ENCODE peak calls at places on chromosomes 13 and 19, in eight cellular contexts. W, J, R, C, Q, O, X and H are unnamed samples.

GRCh38 chr13:36543671-36544070 is 111.4 kb downstream of the CCNA1 start:
- DNase-seq in X (no peak), O (no peak), R (peak; percentile 68), Q (no peak), J (no peak), C (no peak), W (no peak), H (no peak)

GRCh38 chr19:634975-635652 is 1.8 kb upstream of the POLRMT start:
- DNase-seq in O (no peak), J (no peak), R (no peak), W (no peak), Q (no peak), X (no peak), C (no peak), H (no peak)

GRCh38 chr13:31638577-31638976 is 100.7 kb upstream of the RXFP2 start:
- DNase-seq in Q (no peak), W (no peak), J (peak; percentile 55), X (no peak), R (no peak), O (no peak), C (no peak), H (no peak)

GRCh38 chr19:5547881-5548280 is 19.9 kb downstream of the TINCR start:
- DNase-seq in J (peak; percentile 63), X (no peak), O (no peak), Q (no peak), R (peak; percentile 81), C (peak; percentile 63), W (no peak), H (no peak)

GRCh38 chr13:42275098-42275471 is 3.1 kb downstream of the AKAP11 start:
- DNase-seq in X (no peak), Q (no peak), O (no peak), R (no peak), J (peak; percentile 4), C (no peak), W (no peak), H (no peak)

GRCh38 chr13:27965343-27965739 is 3.8 kb downstream of the CDX2 start:
- DNase-seq in J (no peak), W (no peak), C (no peak), O (no peak), R (no peak), X (no peak), Q (no peak), H (no peak)

GRCh38 chr19:46287585-46287984 is 9.3 kb upstream of the HIF3A start:
- DNase-seq in O (no peak), W (no peak), Q (no peak), C (no peak), J (no peak), R (peak; percentile 9), X (no peak), H (no peak)

GRCh38 chr19:1917926-1918325 is 12.7 kb downstream of the ADAT3 start:
- DNase-seq in W (no peak), O (no peak), J (no peak), Q (no peak), R (no peak), C (no peak), X (no peak), H (no peak)

GRCh38 chr19:3520166-3521103 is 14.3 kb downstream of the FZR1 start:
- DNase-seq in O (no peak), X (no peak), J (no peak), W (no peak), Q (no peak), C (no peak), R (peak; percentile 29), H (peak; percentile 81)

GRCh38 chr13:48731957-48732569 is 78.3 kb downstream of the CYSLTR2 start:
- DNase-seq in J (peak; percentile 25), O (no peak), R (no peak), C (peak; percentile 66), X (peak; percentile 34), Q (peak; percentile 49), W (peak; percentile 36), H (no peak)

GRCh38 chr19:13134626-13135025 is 15.5 kb downstream of the STX10 start:
- DNase-seq in Q (peak; percentile 82), O (no peak), W (no peak), J (no peak), R (no peak), X (no peak), C (no peak), H (no peak)

GRCh38 chr13:45545686-45546409 is 69.7 kb downstream of the ERICH6B start:
- DNase-seq in Q (no peak), W (no peak), R (no peak), O (no peak), X (no peak), J (no peak), C (no peak), H (no peak)

GRCh38 chr19:41535029-41535622 is 40.8 kb upstream of the CEACAM21 start:
- DNase-seq in R (no peak), W (no peak), Q (no peak), O (no peak), J (no peak), X (no peak), C (no peak), H (no peak)

GRCh38 chr19:4229179-4229931 is at the start of gene EBI3:
- DNase-seq in C (peak; percentile 89), O (no peak), R (no peak), Q (peak; percentile 3), W (peak; percentile 37), J (no peak), X (peak; percentile 30), H (no peak)

GRCh38 chr13:90396266-90396665 is 951.2 kb upstream of the MIR17HG start:
- DNase-seq in J (no peak), C (no peak), X (no peak), W (no peak), O (no peak), Q (no peak), R (no peak), H (no peak)

GRCh38 chr19:39252458-39252857 is 3.8 kb upstream of the IFNL4 start:
- DNase-seq in J (no peak), W (no peak), R (no peak), Q (no peak), X (no peak), O (no peak), C (no peak), H (no peak)

GRCh38 chr19:48735031-48735615 is 5.3 kb downstream of the RASIP1 start:
- DNase-seq in X (no peak), Q (peak; percentile 51), R (no peak), J (no peak), O (no peak), C (no peak), W (no peak), H (no peak)

GRCh38 chr19:12841094-12841493 is 2.8 kb downstream of the MAST1 start:
- DNase-seq in R (peak; percentile 93), W (no peak), O (peak; percentile 73), C (peak; percentile 35), X (no peak), J (no peak), Q (no peak), H (no peak)

GRCh38 chr13:48808689-48809088 is 155.0 kb downstream of the CYSLTR2 start:
- DNase-seq in R (no peak), X (no peak), C (no peak), Q (no peak), W (no peak), J (no peak), O (no peak), H (no peak)

GRCh38 chr13:112106467-112107141 is 39.7 kb downstream of the SOX1 start:
- DNase-seq in R (no peak), Q (no peak), J (no peak), W (no peak), O (no peak), C (no peak), X (no peak), H (no peak)

GRCh38 chr13:66534561-66534960 is 695.6 kb downstream of the PCDH9 start:
- DNase-seq in J (no peak), O (no peak), X (no peak), Q (no peak), R (no peak), C (no peak), W (no peak), H (no peak)

GRCh38 chr19:56333506-56333905 is 18.9 kb upstream of the ZSCAN5A start:
- DNase-seq in Q (peak; percentile 33), X (peak; percentile 12), R (peak; percentile 15), O (no peak), J (peak; percentile 61), C (peak; percentile 61), W (peak; percentile 18), H (peak; percentile 45)

GRCh38 chr13:89550842-89551422 is 1796.6 kb upstream of the MIR17HG start:
- DNase-seq in X (no peak), C (no peak), Q (no peak), R (no peak), J (no peak), W (no peak), O (no peak), H (no peak)

GRCh38 chr13:40508112-40508511 is 158.3 kb downstream of the FOXO1 start:
- DNase-seq in J (no peak), Q (no peak), W (no peak), X (no peak), C (no peak), R (no peak), O (no peak), H (no peak)

GRCh38 chr13:99103536-99103935 is 97.1 kb upstream of the UBAC2 start:
- DNase-seq in W (no peak), J (no peak), C (no peak), R (peak; percentile 71), O (peak; percentile 82), Q (no peak), X (no peak), H (no peak)

GRCh38 chr13:19606152-19606551 is 27.3 kb upstream of the MPHOSPH8 start:
- DNase-seq in R (no peak), W (no peak), J (no peak), X (no peak), O (no peak), C (no peak), Q (no peak), H (no peak)

GRCh38 chr19:18322318-18322758 is 538 bp downstream of the LSM4 start:
- DNase-seq in C (peak; percentile 77), W (peak; percentile 36), O (no peak), R (peak; percentile 59), Q (peak; percentile 36), X (no peak), J (peak; percentile 14), H (no peak)

GRCh38 chr13:32142956-32143375 is 111.4 kb downstream of the FRY start:
- DNase-seq in X (no peak), W (no peak), J (peak; percentile 0), C (no peak), R (peak; percentile 31), Q (no peak), O (no peak), H (no peak)

GRCh38 chr19:48614436-48615144 is at the start of gene FAM83E:
- DNase-seq in Q (no peak), W (no peak), J (no peak), O (no peak), C (peak; percentile 37), R (no peak), X (no peak), H (peak; percentile 61)

GRCh38 chr13:35994131-35994966 is 136.8 kb downstream of the DCLK1 start:
- DNase-seq in O (no peak), Q (no peak), R (no peak), W (no peak), J (no peak), X (no peak), C (no peak), H (peak; percentile 68)

GRCh38 chr13:99322297-99323103 is 15.3 kb upstream of the GPR183 start:
- DNase-seq in C (peak; percentile 70), Q (no peak), J (peak; percentile 80), W (no peak), O (no peak), R (no peak), X (no peak), H (no peak)